ENCODE peak calls at places on chromosomes 12 and 14, in eight cellular contexts. N, T, R, E, Z, L, D and Y are unnamed samples.

GRCh38 chr12:77995436-77996167 is 164.9 kb downstream of the NAV3 start:
- DNase-seq in N (no peak), T (no peak), R (no peak), E (no peak), Z (no peak), L (peak), D (peak), Y (no peak)

GRCh38 chr12:5626146-5626545 is 194.2 kb downstream of the NTF3 start:
- DNase-seq in N (no peak), T (no peak), R (no peak), E (no peak), Z (no peak), L (no peak), D (no peak), Y (no peak)

GRCh38 chr12:89992668-89993401 is 284.2 kb upstream of the ATP2B1 start:
- DNase-seq in N (no peak), T (no peak), R (no peak), E (no peak), Z (no peak), L (no peak), D (no peak), Y (no peak)

GRCh38 chr12:50842637-50843493 is at the start of gene TMPRSS12:
- DNase-seq in N (no peak), T (peak), R (no peak), E (no peak), Z (peak), L (peak), D (peak), Y (no peak)

GRCh38 chr12:121814429-121815119 is 10.8 kb downstream of the SETD1B start:
- DNase-seq in N (no peak), T (peak), R (no peak), E (no peak), Z (no peak), L (no peak), D (no peak), Y (no peak)

GRCh38 chr12:85280138-85280983 is at the start of gene ALX1:
- DNase-seq in N (peak), T (no peak), R (no peak), E (no peak), Z (no peak), L (peak), D (peak), Y (no peak)

GRCh38 chr14:103311171-103311997 is 22.7 kb upstream of the EIF5 start:
- DNase-seq in N (no peak), T (peak), R (no peak), E (no peak), Z (no peak), L (no peak), D (no peak), Y (no peak)

GRCh38 chr14:77347746-77348145 is 26.9 kb downstream of the GSTZ1 start:
- DNase-seq in N (no peak), T (no peak), R (no peak), E (no peak), Z (no peak), L (no peak), D (peak), Y (no peak)

GRCh38 chr12:42426733-42427132 is 100.8 kb downstream of the PPHLN1 start:
- DNase-seq in N (no peak), T (peak), R (no peak), E (no peak), Z (no peak), L (peak), D (peak), Y (no peak)

GRCh38 chr12:66235626-66236281 is 46.7 kb downstream of the IRAK3 start:
- DNase-seq in N (no peak), T (no peak), R (no peak), E (no peak), Z (no peak), L (peak), D (peak), Y (peak)
- TF ChIP-seq CTCF in N (no peak), T (no peak), R (peak), E (no peak), Z (no peak), L (peak), D (peak), Y (peak)

GRCh38 chr12:46356655-46357437 is 15.7 kb downstream of the SLC38A2 start:
- DNase-seq in N (no peak), T (no peak), R (no peak), E (no peak), Z (no peak), L (no peak), D (no peak), Y (no peak)
- H3K27ac ChIP-seq in N (no peak), T (no peak), R (no peak), E (no peak), Z (no peak), L (no peak), D (no peak), Y (no peak)

GRCh38 chr12:58455146-58455545 is 465.2 kb downstream of the LRIG3 start:
- DNase-seq in N (no peak), T (no peak), R (no peak), E (no peak), Z (no peak), L (no peak), D (peak), Y (no peak)

GRCh38 chr12:58458093-58458492 is 462.2 kb downstream of the LRIG3 start:
- DNase-seq in N (no peak), T (no peak), R (no peak), E (no peak), Z (no peak), L (no peak), D (no peak), Y (no peak)

GRCh38 chr12:58450868-58451482 is 469.3 kb downstream of the LRIG3 start:
- DNase-seq in N (no peak), T (no peak), R (no peak), E (no peak), Z (no peak), L (no peak), D (no peak), Y (no peak)

GRCh38 chr12:58452546-58452945 is 467.8 kb downstream of the LRIG3 start:
- DNase-seq in N (no peak), T (no peak), R (no peak), E (no peak), Z (no peak), L (peak), D (peak), Y (no peak)

DNA sequence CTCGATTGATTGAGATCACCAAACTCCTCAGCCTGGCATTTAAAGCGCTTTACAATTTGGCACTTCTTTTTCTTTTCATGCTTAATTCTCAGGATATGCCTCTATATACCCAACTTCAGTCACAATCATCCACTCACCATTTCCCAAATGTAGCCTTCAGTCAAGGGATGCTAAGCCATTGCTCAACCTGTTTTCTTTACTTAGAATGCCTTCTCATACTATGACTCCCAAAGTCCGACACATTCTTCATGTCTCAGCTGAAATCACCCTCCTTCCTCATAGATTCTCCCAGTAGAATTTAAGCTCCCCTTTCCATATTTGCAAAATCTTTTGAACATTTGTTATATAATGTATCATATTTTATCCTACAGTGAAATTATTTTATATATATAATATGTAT is 467.0 kb downstream of the LRIG3 start:
- DNase-seq in N (no peak), T (no peak), R (no peak), E (no peak), Z (no peak), L (no peak), D (no peak), Y (no peak)
- TF ChIP-seq CTCF in N (no peak), T (no peak), R (no peak), E (no peak), Z (no peak), L (no peak), D (no peak), Y (no peak)

GRCh38 chr12:116860281-116860680 is 21.0 kb downstream of the HRK start:
- DNase-seq in N (no peak), T (no peak), R (no peak), E (no peak), Z (no peak), L (no peak), D (no peak), Y (no peak)

GRCh38 chr12:116863275-116863767 is 17.9 kb downstream of the HRK start:
- DNase-seq in N (no peak), T (no peak), R (no peak), E (no peak), Z (no peak), L (peak), D (no peak), Y (no peak)

GRCh38 chr12:116864371-116865160 is 16.7 kb downstream of the HRK start:
- DNase-seq in N (no peak), T (no peak), R (no peak), E (no peak), Z (no peak), L (peak), D (peak), Y (no peak)

GRCh38 chr12:116861331-116861730 is 19.9 kb downstream of the HRK start:
- DNase-seq in N (no peak), T (no peak), R (no peak), E (no peak), Z (no peak), L (peak), D (peak), Y (peak)

GRCh38 chr12:116862167-116862566 is 19.1 kb downstream of the HRK start:
- DNase-seq in N (no peak), T (no peak), R (no peak), E (no peak), Z (no peak), L (no peak), D (no peak), Y (no peak)
- H3K27ac ChIP-seq in N (no peak), T (no peak), R (no peak), E (no peak), Z (no peak), L (no peak), D (no peak), Y (no peak)